ENCODE peak calls at places on chromosomes 6 and 20, in eight cellular contexts. I is psoas muscle, M is astrocyte of the spinal cord, A is OCI-LY7, G is H7, O is kidney, L is aorta, C is epithelial cell of proximal tubule. D is an unnamed sample.

GRCh38 chr6:118705799-118706481 is 54.5 kb upstream of the CEP85L start:
- DNase-seq in C (peak; percentile 55), L (no peak), G (peak; percentile 41), A (no peak), O (no peak), M (peak; percentile 52), I (no peak), D (no peak)

GRCh38 chr6:141153563-141153962 is 979.2 kb upstream of the GJE1 start:
- DNase-seq in I (no peak), L (no peak), G (peak; percentile 39), A (peak; percentile 4), M (no peak), O (no peak), C (no peak), D (no peak)

GRCh38 chr6:43544461-43544860 is 27.6 kb downstream of the POLR1C start:
- DNase-seq in A (no peak), I (no peak), O (no peak), L (no peak), C (no peak), G (no peak), M (no peak), D (no peak)

GRCh38 chr6:98657764-98658163 is 176.6 kb upstream of the POU3F2 start:
- DNase-seq in A (peak; percentile 21), O (no peak), L (no peak), G (peak; percentile 1), I (no peak), C (peak; percentile 1), M (peak; percentile 70), D (peak; percentile 7)

GRCh38 chr6:33610779-33611421 is 10.2 kb upstream of the ITPR3 start:
- DNase-seq in G (peak; percentile 71), I (no peak), M (no peak), A (no peak), O (peak; percentile 66), C (no peak), L (no peak), D (no peak)

GRCh38 chr6:109447878-109448555 is 7.5 kb downstream of the SMPD2 start:
- DNase-seq in A (no peak), G (peak; percentile 59), O (no peak), M (no peak), I (no peak), L (no peak), C (no peak), D (no peak)

GRCh38 chr6:102485480-102485879 is 1092.0 kb downstream of the GRIK2 start:
- DNase-seq in M (no peak), I (no peak), O (no peak), L (no peak), A (no peak), G (no peak), C (no peak), D (no peak)

GRCh38 chr20:38147166-38147565 is 17.9 kb downstream of the TGM2 start:
- DNase-seq in I (no peak), C (no peak), M (no peak), G (no peak), L (peak; percentile 22), O (peak; percentile 38), A (no peak), D (no peak)

GRCh38 chr6:1544603-1545002 is 65.1 kb upstream of the FOXC1 start:
- DNase-seq in L (no peak), I (no peak), C (no peak), O (no peak), A (no peak), M (no peak), G (no peak), D (no peak)

GRCh38 chr6:111087871-111088667 is 766 bp downstream of the SLC16A10 start:
- DNase-seq in L (peak; percentile 58), G (peak; percentile 70), M (no peak), I (no peak), A (no peak), O (peak; percentile 75), C (no peak), D (no peak)

GRCh38 chr6:163536770-163537169 is 122.3 kb downstream of the QKI start:
- DNase-seq in G (no peak), A (no peak), O (no peak), M (peak; percentile 38), I (no peak), C (no peak), L (no peak), D (peak; percentile 24)

GRCh38 chr20:11168026-11168425 is 494.2 kb upstream of the JAG1 start:
- DNase-seq in O (no peak), L (no peak), G (no peak), A (no peak), C (no peak), I (no peak), M (no peak), D (no peak)

GRCh38 chr6:38088010-38088409 is 268.5 kb downstream of the ZFAND3 start:
- DNase-seq in L (no peak), I (no peak), A (no peak), G (no peak), C (no peak), M (no peak), O (no peak), D (no peak)

GRCh38 chr20:40414843-40415615 is 274.0 kb downstream of the MAFB start:
- DNase-seq in L (no peak), I (no peak), C (no peak), M (no peak), A (no peak), G (no peak), O (no peak), D (no peak)
- H3K4me3 ChIP-seq in L (no peak overlapping the region), I (no peak overlapping the region), C (no peak overlapping the region), M (no peak overlapping the region), A (no peak overlapping the region), G (no peak overlapping the region), O (no peak overlapping the region), D (no peak overlapping the region)

GRCh38 chr6:90284745-90285481 is 11.7 kb downstream of the BACH2 start:
- DNase-seq in I (no peak), G (no peak), L (no peak), O (no peak), C (no peak), A (no peak), M (peak; percentile 84), D (no peak)

GRCh38 chr6:90286884-90287488 is 9.7 kb downstream of the BACH2 start:
- DNase-seq in M (peak; percentile 36), I (no peak), L (no peak), C (no peak), A (peak; percentile 89), G (peak; percentile 74), O (no peak), D (no peak)

GRCh38 chr6:90288404-90288803 is 8.2 kb downstream of the BACH2 start:
- DNase-seq in C (no peak), M (peak; percentile 72), L (no peak), I (no peak), G (no peak), A (no peak), O (no peak), D (no peak)

GRCh38 chr6:90285611-90286381 is 10.8 kb downstream of the BACH2 start:
- DNase-seq in I (peak; percentile 82), M (peak; percentile 94), O (peak; percentile 92), A (peak; percentile 73), G (peak; percentile 37), C (peak; percentile 84), L (peak; percentile 92), D (peak; percentile 81)

DNA sequence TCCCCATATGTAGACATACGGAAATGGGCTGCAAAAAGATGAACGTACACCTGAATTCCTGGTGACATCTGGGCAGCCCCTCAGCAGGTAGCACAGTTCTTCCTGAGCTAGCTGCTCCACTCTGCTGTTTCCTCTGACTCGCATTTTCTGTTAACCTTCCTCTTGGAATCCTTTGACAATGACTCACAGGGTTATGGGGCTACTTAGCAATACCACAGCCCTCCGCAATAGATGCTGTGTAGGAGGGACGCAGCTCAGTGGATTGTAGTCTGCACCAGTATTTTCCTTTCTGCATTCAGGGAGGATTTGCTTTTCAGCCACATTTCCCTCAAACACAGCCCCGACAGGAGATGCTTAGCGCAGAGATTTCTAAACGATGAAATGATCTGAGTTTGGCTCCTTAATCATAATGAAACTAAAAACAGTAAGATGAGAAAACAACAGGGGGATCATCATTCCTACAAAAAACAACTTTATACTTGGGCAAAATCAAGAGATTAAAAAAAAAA is 12.4 kb downstream of the BACH2 start:
- DNase-seq in O (no peak), A (no peak), I (no peak), G (no peak), L (no peak), M (peak; percentile 94), C (peak; percentile 82), D (peak; percentile 83)
- H3K4me3 ChIP-seq in O (peak overlapping the region; percentile 46), A (peak overlapping the region; percentile 65), I (peak overlapping the region; percentile 59), G (no peak overlapping the region), L (no peak overlapping the region), M (peak overlapping the region; percentile 25), C (peak overlapping the region; percentile 26), D (peak overlapping the region; percentile 23)

GRCh38 chr6:115983998-115984397 is 76.7 kb downstream of the FRK start:
- DNase-seq in M (no peak), C (no peak), G (no peak), A (no peak), I (no peak), O (no peak), L (no peak), D (no peak)
- H3K4me3 ChIP-seq in M (no peak overlapping the region), C (no peak overlapping the region), G (no peak overlapping the region), A (no peak overlapping the region), I (no peak overlapping the region), O (no peak overlapping the region), L (no peak overlapping the region), D (no peak overlapping the region)

GRCh38 chr20:32780749-32781402 is 18.7 kb downstream of the DNMT3B start:
- DNase-seq in O (no peak), L (no peak), M (no peak), I (no peak), C (no peak), A (no peak), G (peak; percentile 67), D (no peak)
- H3K4me3 ChIP-seq in O (no peak overlapping the region), L (no peak overlapping the region), M (no peak overlapping the region), I (no peak overlapping the region), C (no peak overlapping the region), A (no peak overlapping the region), G (no peak overlapping the region), D (no peak overlapping the region)

GRCh38 chr6:23269436-23269835 is 700.1 kb downstream of the HDGFL1 start:
- DNase-seq in I (no peak), G (no peak), O (no peak), L (no peak), C (no peak), M (no peak), A (no peak), D (peak; percentile 52)

GRCh38 chr6:23262864-23263263 is 693.5 kb downstream of the HDGFL1 start:
- DNase-seq in M (no peak), I (no peak), O (no peak), C (no peak), G (no peak), L (no peak), A (no peak), D (no peak)

GRCh38 chr6:23265270-23265669 is 695.9 kb downstream of the HDGFL1 start:
- DNase-seq in G (no peak), L (no peak), C (no peak), O (no peak), M (no peak), I (no peak), A (no peak), D (no peak)

GRCh38 chr6:23267651-23268050 is 698.3 kb downstream of the HDGFL1 start:
- DNase-seq in O (no peak), A (no peak), G (no peak), C (no peak), L (no peak), M (no peak), I (no peak), D (no peak)

DNA sequence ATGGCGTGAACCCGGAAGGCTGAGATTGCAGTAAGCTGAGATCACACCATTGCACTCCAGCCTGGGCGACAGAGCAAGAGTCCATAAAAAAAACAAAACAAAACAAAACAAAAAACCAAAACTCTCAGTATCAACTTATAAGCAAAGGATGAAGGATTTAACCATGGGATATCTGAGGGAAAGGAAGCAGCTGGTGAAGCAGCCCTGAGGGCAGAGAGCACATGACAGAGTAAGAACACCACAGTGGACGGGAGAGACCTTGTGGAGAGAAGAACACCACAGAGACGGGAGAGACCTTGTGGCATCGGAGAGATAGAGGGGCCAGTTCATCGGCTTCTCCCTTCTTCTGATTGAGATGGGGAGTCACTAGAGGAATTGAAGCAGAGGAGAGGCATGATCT is 697.2 kb downstream of the HDGFL1 start:
- DNase-seq in L (no peak), A (no peak), O (no peak), M (no peak), C (no peak), I (no peak), G (no peak), D (no peak)
- H3K4me3 ChIP-seq in L (no peak overlapping the region), A (no peak overlapping the region), O (no peak overlapping the region), M (no peak overlapping the region), C (no peak overlapping the region), I (no peak overlapping the region), G (no peak overlapping the region), D (no peak overlapping the region)